ENCODE peak calls at places on chromosomes 3 and 15, in four cellular contexts. One of them, this sample, is unnamed.

GRCh38 chr3:66021731-66022131 is 17.0 kb downstream of the MAGI1 start:
- DNase-seq in T follicular helper cell: no peak
- DNase-seq in Daoy: peak; percentile 41
- DNase-seq in CD8-positive, alpha-beta T cell: no peak
- DNase-seq in this sample: no peak

GRCh38 chr15:59222106-59222505 is 15.5 kb downstream of the LDHAL6B start:
- DNase-seq in T follicular helper cell: no peak
- DNase-seq in Daoy: peak; percentile 18
- DNase-seq in CD8-positive, alpha-beta T cell: no peak
- DNase-seq in this sample: no peak

GRCh38 chr15:64865998-64866520 is 24.3 kb downstream of the PLEKHO2 start:
- DNase-seq in T follicular helper cell: no peak
- DNase-seq in Daoy: peak; percentile 93
- DNase-seq in CD8-positive, alpha-beta T cell: no peak
- DNase-seq in this sample: no peak

GRCh38 chr3:110773413-110773954 is 298.1 kb upstream of the NECTIN3 start:
- DNase-seq in T follicular helper cell: no peak
- DNase-seq in Daoy: peak; percentile 65
- DNase-seq in CD8-positive, alpha-beta T cell: no peak
- DNase-seq in this sample: no peak

GRCh38 chr15:31344824-31345605 is 18.4 kb downstream of the KLF13 start:
- DNase-seq in T follicular helper cell: no peak
- DNase-seq in Daoy: no peak
- DNase-seq in CD8-positive, alpha-beta T cell: no peak
- DNase-seq in this sample: no peak

GRCh38 chr3:171991166-171991565 is 48.2 kb upstream of the FNDC3B start:
- DNase-seq in T follicular helper cell: no peak
- DNase-seq in Daoy: no peak
- DNase-seq in CD8-positive, alpha-beta T cell: no peak
- DNase-seq in this sample: no peak

GRCh38 chr3:4807381-4808280 is 171.6 kb upstream of the BHLHE40 start:
- DNase-seq in T follicular helper cell: no peak
- DNase-seq in Daoy: no peak
- DNase-seq in CD8-positive, alpha-beta T cell: no peak
- DNase-seq in this sample: no peak

GRCh38 chr3:172138031-172138538 is 98.7 kb downstream of the FNDC3B start:
- DNase-seq in T follicular helper cell: no peak
- DNase-seq in Daoy: peak; percentile 71
- DNase-seq in CD8-positive, alpha-beta T cell: no peak
- DNase-seq in this sample: no peak

GRCh38 chr3:20396335-20396734 is 210.3 kb upstream of the SGO1 start:
- DNase-seq in T follicular helper cell: no peak
- DNase-seq in Daoy: no peak
- DNase-seq in CD8-positive, alpha-beta T cell: no peak
- DNase-seq in this sample: no peak

GRCh38 chr3:131083190-131083863 is 56.6 kb downstream of the NEK11 start:
- DNase-seq in T follicular helper cell: no peak
- DNase-seq in Daoy: peak; percentile 60
- DNase-seq in CD8-positive, alpha-beta T cell: no peak
- DNase-seq in this sample: peak; percentile 56

GRCh38 chr3:85576091-85576690 is 617.4 kb downstream of the CADM2 start:
- DNase-seq in T follicular helper cell: peak; percentile 14
- DNase-seq in Daoy: peak; percentile 29
- DNase-seq in CD8-positive, alpha-beta T cell: no peak
- DNase-seq in this sample: no peak

GRCh38 chr3:65992106-65992505 is 46.6 kb downstream of the MAGI1 start:
- DNase-seq in T follicular helper cell: no peak
- DNase-seq in Daoy: no peak
- DNase-seq in CD8-positive, alpha-beta T cell: no peak
- DNase-seq in this sample: no peak

GRCh38 chr15:44137750-44138149 is 57.3 kb downstream of the FRMD5 start:
- DNase-seq in T follicular helper cell: no peak
- DNase-seq in Daoy: peak; percentile 36
- DNase-seq in CD8-positive, alpha-beta T cell: no peak
- DNase-seq in this sample: no peak